ENCODE peak calls at places on chromosomes 5 and 9, in ten cellular contexts. One of them, this sample, is unnamed. For H3K27me3, the result is how much of the 10 kb centered on the place peaks cover.

GRCh38 chr9:4228606-4229005 is 71.3 kb downstream of the GLIS3 start:
- DNase-seq in mammary epithelial cell: peak
- DNase-seq in CD8-positive, alpha-beta T cell: no peak
- DNase-seq in dorsolateral prefrontal cortex: no peak
- DNase-seq in A673: peak
- DNase-seq in aorta: no peak
- DNase-seq in stomach: no peak
- DNase-seq in ovary: no peak
- DNase-seq in tibial nerve: no peak
- DNase-seq in body of pancreas: no peak
- DNase-seq in this sample: no peak

GRCh38 chr5:94692610-94693009 is 74.1 kb downstream of the SLF1 start:
- DNase-seq in mammary epithelial cell: no peak
- DNase-seq in CD8-positive, alpha-beta T cell: no peak
- DNase-seq in dorsolateral prefrontal cortex: no peak
- DNase-seq in A673: no peak
- DNase-seq in aorta: no peak
- DNase-seq in stomach: no peak
- DNase-seq in ovary: no peak
- DNase-seq in tibial nerve: no peak
- DNase-seq in body of pancreas: no peak
- DNase-seq in this sample: no peak

GRCh38 chr9:36074870-36075532 is 38.3 kb downstream of the RECK start:
- DNase-seq in mammary epithelial cell: peak
- DNase-seq in CD8-positive, alpha-beta T cell: no peak
- DNase-seq in dorsolateral prefrontal cortex: peak
- DNase-seq in A673: peak
- DNase-seq in aorta: peak
- DNase-seq in stomach: peak
- DNase-seq in ovary: peak
- DNase-seq in tibial nerve: peak
- DNase-seq in body of pancreas: peak
- DNase-seq in this sample: peak

GRCh38 chr5:91318727-91319126 is 64.4 kb downstream of the ARRDC3 start:
- DNase-seq in mammary epithelial cell: no peak
- DNase-seq in CD8-positive, alpha-beta T cell: no peak
- DNase-seq in dorsolateral prefrontal cortex: no peak
- DNase-seq in A673: no peak
- DNase-seq in aorta: no peak
- DNase-seq in stomach: no peak
- DNase-seq in ovary: no peak
- DNase-seq in tibial nerve: no peak
- DNase-seq in body of pancreas: no peak
- DNase-seq in this sample: no peak

GRCh38 chr5:166716856-166717492 is 1574.5 kb upstream of the WWC1 start:
- DNase-seq in mammary epithelial cell: no peak
- DNase-seq in CD8-positive, alpha-beta T cell: no peak
- DNase-seq in dorsolateral prefrontal cortex: no peak
- DNase-seq in A673: no peak
- DNase-seq in aorta: no peak
- DNase-seq in stomach: no peak
- DNase-seq in ovary: no peak
- DNase-seq in tibial nerve: no peak
- DNase-seq in body of pancreas: no peak
- DNase-seq in this sample: no peak

GRCh38 chr9:122060481-122060880 is 32.6 kb downstream of the TTLL11 start:
- DNase-seq in mammary epithelial cell: no peak
- DNase-seq in CD8-positive, alpha-beta T cell: no peak
- DNase-seq in dorsolateral prefrontal cortex: no peak
- DNase-seq in A673: no peak
- DNase-seq in aorta: no peak
- DNase-seq in stomach: no peak
- DNase-seq in ovary: no peak
- DNase-seq in tibial nerve: no peak
- DNase-seq in body of pancreas: no peak
- DNase-seq in this sample: no peak

GRCh38 chr5:8843766-8844165 is 702.1 kb downstream of the SEMA5A start:
- DNase-seq in mammary epithelial cell: no peak
- DNase-seq in CD8-positive, alpha-beta T cell: no peak
- DNase-seq in dorsolateral prefrontal cortex: peak
- DNase-seq in A673: no peak
- DNase-seq in aorta: no peak
- DNase-seq in stomach: no peak
- DNase-seq in ovary: no peak
- DNase-seq in tibial nerve: peak
- DNase-seq in body of pancreas: no peak
- DNase-seq in this sample: no peak

GRCh38 chr5:147403659-147404640 is 105.9 kb downstream of the DPYSL3 start:
- DNase-seq in mammary epithelial cell: peak
- DNase-seq in CD8-positive, alpha-beta T cell: no peak
- DNase-seq in dorsolateral prefrontal cortex: peak
- DNase-seq in A673: no peak
- DNase-seq in aorta: peak
- DNase-seq in stomach: no peak
- DNase-seq in ovary: peak
- DNase-seq in tibial nerve: peak
- DNase-seq in body of pancreas: peak
- DNase-seq in this sample: peak

GRCh38 chr9:38338359-38339014 is 54.0 kb upstream of the ALDH1B1 start:
- DNase-seq in mammary epithelial cell: no peak
- DNase-seq in CD8-positive, alpha-beta T cell: no peak
- DNase-seq in dorsolateral prefrontal cortex: no peak
- DNase-seq in A673: no peak
- DNase-seq in aorta: no peak
- DNase-seq in stomach: no peak
- DNase-seq in ovary: no peak
- DNase-seq in tibial nerve: no peak
- DNase-seq in body of pancreas: no peak
- DNase-seq in this sample: no peak

GRCh38 chr9:38337706-38338264 is 54.7 kb upstream of the ALDH1B1 start:
- DNase-seq in mammary epithelial cell: no peak
- DNase-seq in CD8-positive, alpha-beta T cell: no peak
- DNase-seq in dorsolateral prefrontal cortex: no peak
- DNase-seq in A673: no peak
- DNase-seq in aorta: no peak
- DNase-seq in stomach: no peak
- DNase-seq in ovary: no peak
- DNase-seq in tibial nerve: no peak
- DNase-seq in body of pancreas: no peak
- DNase-seq in this sample: no peak

GRCh38 chr9:38337095-38337494 is 55.4 kb upstream of the ALDH1B1 start:
- DNase-seq in mammary epithelial cell: no peak
- DNase-seq in CD8-positive, alpha-beta T cell: no peak
- DNase-seq in dorsolateral prefrontal cortex: no peak
- DNase-seq in A673: no peak
- DNase-seq in aorta: no peak
- DNase-seq in stomach: no peak
- DNase-seq in ovary: no peak
- DNase-seq in tibial nerve: no peak
- DNase-seq in body of pancreas: no peak
- DNase-seq in this sample: no peak

GRCh38 chr9:38339087-38339486 is 53.4 kb upstream of the ALDH1B1 start:
- DNase-seq in mammary epithelial cell: peak
- DNase-seq in CD8-positive, alpha-beta T cell: no peak
- DNase-seq in dorsolateral prefrontal cortex: no peak
- DNase-seq in A673: no peak
- DNase-seq in aorta: peak
- DNase-seq in stomach: no peak
- DNase-seq in ovary: no peak
- DNase-seq in tibial nerve: no peak
- DNase-seq in body of pancreas: peak
- DNase-seq in this sample: peak

GRCh38 chr9:38339496-38339895 is 53.0 kb upstream of the ALDH1B1 start:
- DNase-seq in mammary epithelial cell: no peak
- DNase-seq in CD8-positive, alpha-beta T cell: no peak
- DNase-seq in dorsolateral prefrontal cortex: no peak
- DNase-seq in A673: no peak
- DNase-seq in aorta: peak
- DNase-seq in stomach: no peak
- DNase-seq in ovary: no peak
- DNase-seq in tibial nerve: no peak
- DNase-seq in body of pancreas: no peak
- DNase-seq in this sample: peak
- H3K27me3 ChIP-seq in mammary epithelial cell: under half
- H3K27me3 ChIP-seq in CD8-positive, alpha-beta T cell: under half
- H3K27me3 ChIP-seq in dorsolateral prefrontal cortex: under half
- H3K27me3 ChIP-seq in A673: under half
- H3K27me3 ChIP-seq in aorta: under half
- H3K27me3 ChIP-seq in stomach: under half
- H3K27me3 ChIP-seq in ovary: under half
- H3K27me3 ChIP-seq in tibial nerve: under half
- H3K27me3 ChIP-seq in body of pancreas: under half
- H3K27me3 ChIP-seq in this sample: under half

GRCh38 chr5:91556-92263 is at the start of gene PLEKHG4B:
- DNase-seq in mammary epithelial cell: no peak
- DNase-seq in CD8-positive, alpha-beta T cell: no peak
- DNase-seq in dorsolateral prefrontal cortex: no peak
- DNase-seq in A673: peak
- DNase-seq in aorta: no peak
- DNase-seq in stomach: no peak
- DNase-seq in ovary: peak
- DNase-seq in tibial nerve: no peak
- DNase-seq in body of pancreas: no peak
- DNase-seq in this sample: no peak
- H3K27me3 ChIP-seq in mammary epithelial cell: under half
- H3K27me3 ChIP-seq in CD8-positive, alpha-beta T cell: under half
- H3K27me3 ChIP-seq in dorsolateral prefrontal cortex: under half
- H3K27me3 ChIP-seq in A673: half or more
- H3K27me3 ChIP-seq in aorta: under half
- H3K27me3 ChIP-seq in stomach: under half
- H3K27me3 ChIP-seq in ovary: under half
- H3K27me3 ChIP-seq in tibial nerve: under half
- H3K27me3 ChIP-seq in body of pancreas: under half
- H3K27me3 ChIP-seq in this sample: under half

GRCh38 chr5:173239233-173239593 is 4.2 kb upstream of the NKX2-5 start:
- DNase-seq in mammary epithelial cell: no peak
- DNase-seq in CD8-positive, alpha-beta T cell: no peak
- DNase-seq in dorsolateral prefrontal cortex: no peak
- DNase-seq in A673: no peak
- DNase-seq in aorta: no peak
- DNase-seq in stomach: no peak
- DNase-seq in ovary: no peak
- DNase-seq in tibial nerve: no peak
- DNase-seq in body of pancreas: no peak
- DNase-seq in this sample: no peak

GRCh38 chr5:173240091-173241050 is 5.4 kb upstream of the NKX2-5 start:
- DNase-seq in mammary epithelial cell: peak
- DNase-seq in CD8-positive, alpha-beta T cell: no peak
- DNase-seq in dorsolateral prefrontal cortex: no peak
- DNase-seq in A673: no peak
- DNase-seq in aorta: no peak
- DNase-seq in stomach: no peak
- DNase-seq in ovary: no peak
- DNase-seq in tibial nerve: no peak
- DNase-seq in body of pancreas: no peak
- DNase-seq in this sample: no peak

GRCh38 chr5:173237821-173238220 is 2.8 kb upstream of the NKX2-5 start:
- DNase-seq in mammary epithelial cell: no peak
- DNase-seq in CD8-positive, alpha-beta T cell: no peak
- DNase-seq in dorsolateral prefrontal cortex: no peak
- DNase-seq in A673: no peak
- DNase-seq in aorta: no peak
- DNase-seq in stomach: no peak
- DNase-seq in ovary: no peak
- DNase-seq in tibial nerve: no peak
- DNase-seq in body of pancreas: no peak
- DNase-seq in this sample: no peak

GRCh38 chr5:173236531-173237501 is 1.8 kb upstream of the NKX2-5 start:
- DNase-seq in mammary epithelial cell: no peak
- DNase-seq in CD8-positive, alpha-beta T cell: no peak
- DNase-seq in dorsolateral prefrontal cortex: no peak
- DNase-seq in A673: no peak
- DNase-seq in aorta: no peak
- DNase-seq in stomach: no peak
- DNase-seq in ovary: no peak
- DNase-seq in tibial nerve: no peak
- DNase-seq in body of pancreas: no peak
- DNase-seq in this sample: no peak

DNA sequence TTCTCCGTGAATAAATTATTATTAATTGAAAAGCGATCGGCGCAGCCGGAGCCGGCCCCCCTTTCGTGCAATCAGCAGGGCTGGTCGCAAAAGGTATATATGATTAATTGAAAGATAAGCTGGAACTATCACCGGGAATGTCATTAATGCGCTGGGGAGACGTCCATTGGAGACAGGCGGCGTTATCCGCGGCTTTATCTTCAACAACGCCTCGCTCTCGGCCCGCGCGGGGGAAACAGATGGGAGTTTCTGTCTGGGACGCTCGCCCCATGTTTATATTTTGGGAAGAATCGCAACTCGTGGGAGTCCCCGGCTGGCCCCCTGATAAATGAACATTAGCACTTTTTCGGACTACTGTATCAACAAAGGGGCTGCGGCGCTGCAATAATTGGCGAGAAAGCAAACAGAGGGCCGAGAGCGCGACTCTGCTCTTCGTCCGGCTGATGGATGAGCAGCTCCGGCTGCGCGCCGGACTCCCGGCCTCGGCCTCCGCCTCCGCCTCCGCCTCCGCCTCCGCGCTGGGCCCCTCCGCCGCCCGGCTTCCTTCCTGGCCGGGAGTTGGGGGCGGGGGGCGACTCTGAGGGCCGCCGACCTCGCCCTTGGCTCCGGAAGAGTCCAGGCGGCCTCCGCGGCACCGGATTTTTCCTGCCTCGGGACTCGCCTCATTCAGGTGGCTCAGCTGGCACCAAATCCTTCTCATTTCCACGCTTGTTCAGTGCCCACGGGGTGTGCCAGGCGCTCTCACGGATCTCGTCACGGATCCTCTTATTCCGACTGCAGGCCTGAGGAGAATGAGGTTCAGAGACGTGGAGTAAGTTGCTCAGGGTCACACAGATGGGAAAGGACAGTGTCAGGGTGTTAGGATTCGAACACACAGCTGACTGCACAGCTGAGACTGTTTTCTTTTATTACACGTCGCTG is 3.6 kb upstream of the NKX2-5 start:
- DNase-seq in mammary epithelial cell: no peak
- DNase-seq in CD8-positive, alpha-beta T cell: no peak
- DNase-seq in dorsolateral prefrontal cortex: no peak
- DNase-seq in A673: peak
- DNase-seq in aorta: no peak
- DNase-seq in stomach: no peak
- DNase-seq in ovary: no peak
- DNase-seq in tibial nerve: no peak
- DNase-seq in body of pancreas: no peak
- DNase-seq in this sample: no peak
- H3K27me3 ChIP-seq in mammary epithelial cell: half or more
- H3K27me3 ChIP-seq in CD8-positive, alpha-beta T cell: half or more
- H3K27me3 ChIP-seq in dorsolateral prefrontal cortex: half or more
- H3K27me3 ChIP-seq in A673: half or more
- H3K27me3 ChIP-seq in aorta: under half
- H3K27me3 ChIP-seq in stomach: half or more
- H3K27me3 ChIP-seq in ovary: under half
- H3K27me3 ChIP-seq in tibial nerve: half or more
- H3K27me3 ChIP-seq in body of pancreas: half or more
- H3K27me3 ChIP-seq in this sample: under half

DNA sequence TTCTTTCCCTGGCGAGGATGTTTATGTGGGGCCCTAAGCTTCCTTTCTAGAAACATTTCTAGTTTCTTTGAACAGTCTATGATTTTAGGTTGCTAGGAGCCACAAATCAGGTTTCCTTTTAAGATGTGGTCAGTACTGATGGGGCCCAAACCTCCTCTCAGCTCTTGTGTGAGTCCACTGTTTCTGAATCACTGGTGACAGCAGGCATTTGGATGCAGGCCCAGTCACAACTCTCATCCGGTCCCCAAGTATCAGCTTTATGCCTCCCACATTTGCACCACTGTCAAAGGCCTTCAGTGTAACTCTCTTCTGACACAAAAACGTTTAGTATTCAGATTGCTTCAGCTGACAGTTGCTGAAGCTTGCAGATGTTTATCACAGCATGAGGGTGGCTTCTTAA is 7.8 kb downstream of the DMRT2 start:
- DNase-seq in mammary epithelial cell: no peak
- DNase-seq in CD8-positive, alpha-beta T cell: no peak
- DNase-seq in dorsolateral prefrontal cortex: peak
- DNase-seq in A673: no peak
- DNase-seq in aorta: no peak
- DNase-seq in stomach: no peak
- DNase-seq in ovary: no peak
- DNase-seq in tibial nerve: no peak
- DNase-seq in body of pancreas: no peak
- DNase-seq in this sample: no peak
- H3K27me3 ChIP-seq in mammary epithelial cell: under half
- H3K27me3 ChIP-seq in CD8-positive, alpha-beta T cell: under half
- H3K27me3 ChIP-seq in dorsolateral prefrontal cortex: under half
- H3K27me3 ChIP-seq in A673: under half
- H3K27me3 ChIP-seq in aorta: under half
- H3K27me3 ChIP-seq in stomach: under half
- H3K27me3 ChIP-seq in ovary: under half
- H3K27me3 ChIP-seq in tibial nerve: under half
- H3K27me3 ChIP-seq in body of pancreas: under half
- H3K27me3 ChIP-seq in this sample: under half